ENCODE peak calls at places on chromosomes 12 and 14, in ten cellular contexts. N is osteoblast, J is tibial nerve, C is astrocyte, T is AG10803, D is mucosa of descending colon, R is type B pancreatic cell, V is progenitor cell of endocrine pancreas, F is fibroblast of lung, A is GM10248. U is an unnamed sample.

GRCh38 chr14:87018294-87018693 is 974.7 kb downstream of the GALC start:
- DNase-seq in N (no peak), J (no peak), C (no peak), T (no peak), D (no peak), R (no peak), V (no peak), F (peak), A (no peak), U (no peak)

GRCh38 chr14:99175331-99176155 is 96.5 kb downstream of the BCL11B start:
- DNase-seq in N (no peak), J (no peak), C (no peak), T (no peak), D (no peak), R (no peak), V (no peak), F (no peak), A (no peak), U (no peak)

GRCh38 chr12:5796171-5797091 is 148.6 kb downstream of the ANO2 start:
- DNase-seq in N (no peak), J (no peak), C (no peak), T (peak), D (peak), R (peak), V (peak), F (no peak), A (peak), U (no peak)

GRCh38 chr14:85250369-85250768 is 279.6 kb upstream of the FLRT2 start:
- DNase-seq in N (no peak), J (no peak), C (no peak), T (no peak), D (no peak), R (no peak), V (no peak), F (no peak), A (no peak), U (no peak)

GRCh38 chr12:132456186-132456943 is 33.6 kb upstream of the FBRSL1 start:
- DNase-seq in N (no peak), J (no peak), C (no peak), T (no peak), D (no peak), R (no peak), V (no peak), F (no peak), A (no peak), U (no peak)

GRCh38 chr14:56810341-56810740 is at the start of gene OTX2:
- DNase-seq in N (no peak), J (no peak), C (no peak), T (no peak), D (no peak), R (no peak), V (no peak), F (no peak), A (no peak), U (no peak)

GRCh38 chr14:85475113-85475512 is 54.8 kb upstream of the FLRT2 start:
- DNase-seq in N (no peak), J (no peak), C (peak), T (peak), D (no peak), R (no peak), V (no peak), F (no peak), A (no peak), U (no peak)

GRCh38 chr14:94544726-94545125 is 16.5 kb upstream of the SERPINA4 start:
- DNase-seq in N (no peak), J (no peak), C (no peak), T (no peak), D (no peak), R (no peak), V (no peak), F (no peak), A (no peak), U (no peak)

GRCh38 chr12:75208851-75209781 is 523 bp downstream of the KCNC2 start:
- DNase-seq in N (peak), J (no peak), C (peak), T (peak), D (peak), R (peak), V (peak), F (peak), A (peak), U (no peak)

GRCh38 chr12:10214131-10214876 is 1.6 kb downstream of the GABARAPL1 start:
- DNase-seq in N (no peak), J (no peak), C (peak), T (peak), D (no peak), R (no peak), V (no peak), F (peak), A (no peak), U (no peak)

GRCh38 chr14:65251213-65251612 is 148.9 kb upstream of the MAX start:
- DNase-seq in N (peak), J (no peak), C (peak), T (peak), D (no peak), R (no peak), V (no peak), F (peak), A (no peak), U (no peak)

GRCh38 chr14:99035712-99036593 is 236.0 kb downstream of the BCL11B start:
- DNase-seq in N (peak), J (peak), C (peak), T (peak), D (peak), R (no peak), V (no peak), F (peak), A (no peak), U (peak)

GRCh38 chr12:88693837-88694445 is 113.7 kb upstream of the KITLG start:
- DNase-seq in N (no peak), J (no peak), C (no peak), T (no peak), D (no peak), R (no peak), V (no peak), F (peak), A (no peak), U (no peak)

GRCh38 chr14:68941820-68942219 is 37.3 kb downstream of the ACTN1 start:
- DNase-seq in N (peak), J (no peak), C (peak), T (peak), D (no peak), R (no peak), V (no peak), F (peak), A (no peak), U (no peak)

GRCh38 chr12:115871714-115872113 is 405.8 kb downstream of the MED13L start:
- DNase-seq in N (peak), J (no peak), C (peak), T (peak), D (peak), R (no peak), V (no peak), F (peak), A (peak), U (no peak)

GRCh38 chr14:99534863-99535262 is 53.7 kb downstream of the CCNK start:
- DNase-seq in N (peak), J (no peak), C (peak), T (no peak), D (no peak), R (no peak), V (no peak), F (no peak), A (no peak), U (no peak)

GRCh38 chr12:88946377-88946997 is 366.2 kb upstream of the KITLG start:
- DNase-seq in N (no peak), J (no peak), C (peak), T (peak), D (no peak), R (no peak), V (no peak), F (peak), A (no peak), U (no peak)

GRCh38 chr12:126258190-126258589 is 1193.0 kb downstream of the AACS start:
- DNase-seq in N (no peak), J (no peak), C (no peak), T (no peak), D (no peak), R (no peak), V (no peak), F (no peak), A (no peak), U (no peak)

GRCh38 chr12:72282721-72283120 is 10.6 kb downstream of the TRHDE start:
- DNase-seq in N (peak), J (no peak), C (no peak), T (peak), D (no peak), R (no peak), V (no peak), F (peak), A (no peak), U (no peak)

GRCh38 chr14:97978336-97978735 is 1181.2 kb downstream of the VRK1 start:
- DNase-seq in N (no peak), J (peak), C (peak), T (peak), D (peak), R (peak), V (peak), F (peak), A (peak), U (no peak)
- TF ChIP-seq CTCF in N (peak), J (no peak), C (peak), T (peak), D (no peak), R (peak), V (peak), F (peak), A (no peak), U (no peak)

GRCh38 chr12:114858388-114859146 is 174.6 kb upstream of the TBX3 start:
- DNase-seq in N (no peak), J (no peak), C (no peak), T (no peak), D (peak), R (no peak), V (no peak), F (no peak), A (no peak), U (no peak)
- TF ChIP-seq CTCF in N (peak), J (no peak), C (no peak), T (peak), D (no peak), R (peak), V (peak), F (peak), A (no peak), U (no peak)

GRCh38 chr12:113818833-113819232 is 147.3 kb downstream of the RBM19 start:
- DNase-seq in N (no peak), J (no peak), C (no peak), T (no peak), D (no peak), R (no peak), V (peak), F (no peak), A (no peak), U (no peak)
- TF ChIP-seq CTCF in N (peak), J (no peak), C (no peak), T (peak), D (no peak), R (peak), V (peak), F (peak), A (no peak), U (no peak)

GRCh38 chr12:91007531-91008290 is 2.9 kb upstream of the EPYC start:
- DNase-seq in N (no peak), J (no peak), C (no peak), T (no peak), D (no peak), R (no peak), V (no peak), F (no peak), A (peak), U (no peak)
- TF ChIP-seq CTCF in N (no peak), J (no peak), C (no peak), T (no peak), D (no peak), R (no peak), V (no peak), F (no peak), A (no peak), U (no peak)

GRCh38 chr14:103416916-103417315 is 31.7 kb downstream of the MARK3 start:
- DNase-seq in N (no peak), J (no peak), C (no peak), T (no peak), D (no peak), R (no peak), V (no peak), F (no peak), A (no peak), U (no peak)

GRCh38 chr14:103422981-103423600 is 37.9 kb downstream of the MARK3 start:
- DNase-seq in N (peak), J (no peak), C (peak), T (peak), D (no peak), R (no peak), V (no peak), F (peak), A (no peak), U (no peak)

DNA sequence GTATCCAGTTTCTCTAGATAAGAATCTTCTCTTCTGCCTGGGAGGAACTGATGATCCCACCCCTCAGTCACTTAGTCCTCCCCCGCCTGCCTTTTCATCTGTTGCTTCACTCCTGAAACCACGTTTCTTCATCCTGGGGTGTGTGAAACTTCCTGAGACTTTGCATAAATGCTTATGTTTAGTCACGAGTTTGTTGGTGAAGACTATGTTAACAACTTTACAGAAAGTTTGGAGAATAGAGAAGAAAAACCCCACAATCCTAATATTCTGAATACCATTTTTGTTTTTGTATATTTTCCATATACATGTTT is 33.2 kb downstream of the MARK3 start:
- DNase-seq in N (no peak), J (no peak), C (peak), T (peak), D (no peak), R (no peak), V (no peak), F (peak), A (peak), U (no peak)
- TF ChIP-seq CTCF in N (no peak), J (no peak), C (no peak), T (no peak), D (no peak), R (no peak), V (no peak), F (no peak), A (no peak), U (no peak)

GRCh38 chr14:61470261-61470953 is 149.0 kb downstream of the PRKCH start:
- DNase-seq in N (peak), J (no peak), C (peak), T (peak), D (no peak), R (no peak), V (no peak), F (peak), A (no peak), U (no peak)
- TF ChIP-seq CTCF in N (peak), J (no peak), C (peak), T (peak), D (no peak), R (peak), V (no peak), F (peak), A (no peak), U (no peak)

U was measured in omental fat pad.